ENCODE peak calls at places on chromosome 4, in four cellular contexts. One of them, this sample, is unnamed.

GRCh38 chr4:54092800-54093608 is 7.0 kb upstream of the GSX2 start:
- DNase-seq in HCT116: no peak
- DNase-seq in mammary epithelial cell: no peak
- DNase-seq in H1: no peak
- DNase-seq in this sample: no peak

GRCh38 chr4:139552908-139553307 is 3.1 kb downstream of the SETD7 start:
- DNase-seq in mammary epithelial cell: no peak
- DNase-seq in H1: no peak
- DNase-seq in HCT116: no peak
- DNase-seq in this sample: no peak

GRCh38 chr4:182593413-182593812 is 323.8 kb downstream of the DCTD start:
- DNase-seq in HCT116: no peak
- DNase-seq in mammary epithelial cell: no peak
- DNase-seq in H1: no peak
- DNase-seq in this sample: no peak

GRCh38 chr4:79397951-79398350 is 10.1 kb downstream of the GK2 start:
- DNase-seq in mammary epithelial cell: no peak
- DNase-seq in H1: no peak
- DNase-seq in HCT116: no peak
- DNase-seq in this sample: no peak

GRCh38 chr4:119300072-119300387 is 21.9 kb downstream of the FABP2 start:
- DNase-seq in H1: no peak
- DNase-seq in mammary epithelial cell: no peak
- DNase-seq in HCT116: no peak
- DNase-seq in this sample: no peak

GRCh38 chr4:2313366-2313765 is 51.5 kb upstream of the MXD4 start:
- DNase-seq in mammary epithelial cell: no peak
- DNase-seq in HCT116: no peak
- DNase-seq in H1: no peak
- DNase-seq in this sample: no peak

GRCh38 chr4:31592293-31592692 is 872.1 kb downstream of the PCDH7 start:
- DNase-seq in HCT116: no peak
- DNase-seq in mammary epithelial cell: no peak
- DNase-seq in H1: no peak
- DNase-seq in this sample: no peak

GRCh38 chr4:7652451-7652871 is 217.7 kb upstream of the PSAPL1 start:
- DNase-seq in mammary epithelial cell: no peak
- DNase-seq in H1: no peak
- DNase-seq in HCT116: no peak
- DNase-seq in this sample: no peak

GRCh38 chr4:89158884-89159503 is 47.7 kb downstream of the TIGD2 start:
- DNase-seq in H1: no peak
- DNase-seq in mammary epithelial cell: peak
- DNase-seq in HCT116: peak
- DNase-seq in this sample: peak

GRCh38 chr4:124867551-124867950 is 155.0 kb upstream of the ANKRD50 start:
- DNase-seq in H1: no peak
- DNase-seq in mammary epithelial cell: no peak
- DNase-seq in HCT116: no peak
- DNase-seq in this sample: no peak

GRCh38 chr4:53541577-53542206 is 49.6 kb downstream of the LNX1 start:
- DNase-seq in H1: no peak
- DNase-seq in mammary epithelial cell: peak
- DNase-seq in HCT116: no peak
- DNase-seq in this sample: peak

GRCh38 chr4:127781303-127782024 is 658 bp upstream of the HSPA4L start:
- DNase-seq in H1: no peak
- DNase-seq in mammary epithelial cell: no peak
- DNase-seq in HCT116: no peak
- DNase-seq in this sample: peak

GRCh38 chr4:15656038-15656470 is 897 bp upstream of the FBXL5 start:
- DNase-seq in mammary epithelial cell: no peak
- DNase-seq in H1: peak
- DNase-seq in HCT116: no peak
- DNase-seq in this sample: no peak

GRCh38 chr4:70392057-70392776 is 5.5 kb upstream of the OPRPN start:
- DNase-seq in HCT116: no peak
- DNase-seq in mammary epithelial cell: no peak
- DNase-seq in H1: no peak
- DNase-seq in this sample: no peak

GRCh38 chr4:188821500-188821899 is 682.3 kb downstream of the TRIML1 start:
- DNase-seq in HCT116: no peak
- DNase-seq in H1: no peak
- DNase-seq in mammary epithelial cell: no peak
- DNase-seq in this sample: no peak

GRCh38 chr4:78673258-78673817 is 102.8 kb upstream of the BMP2K start:
- DNase-seq in H1: no peak
- DNase-seq in mammary epithelial cell: no peak
- DNase-seq in HCT116: no peak
- DNase-seq in this sample: no peak

GRCh38 chr4:82432596-82432995 is 2.2 kb downstream of the ENOPH1 start:
- DNase-seq in HCT116: no peak
- DNase-seq in mammary epithelial cell: no peak
- DNase-seq in H1: no peak
- DNase-seq in this sample: no peak

GRCh38 chr4:174580597-174580996 is 58.3 kb upstream of the HPGD start:
- DNase-seq in H1: no peak
- DNase-seq in mammary epithelial cell: no peak
- DNase-seq in HCT116: no peak
- DNase-seq in this sample: no peak

GRCh38 chr4:79134767-79135166 is 191.1 kb downstream of the NAA11 start:
- DNase-seq in HCT116: no peak
- DNase-seq in H1: no peak
- DNase-seq in mammary epithelial cell: no peak
- DNase-seq in this sample: no peak

GRCh38 chr4:108651068-108651794 is 832 bp downstream of the OSTC start:
- DNase-seq in H1: no peak
- DNase-seq in mammary epithelial cell: peak
- DNase-seq in HCT116: no peak
- DNase-seq in this sample: peak

GRCh38 chr4:80459918-80460473 is 124.5 kb downstream of the CFAP299 start:
- DNase-seq in HCT116: no peak
- DNase-seq in mammary epithelial cell: no peak
- DNase-seq in H1: no peak
- DNase-seq in this sample: no peak

GRCh38 chr4:128686032-128686465 is 123.5 kb upstream of the JADE1 start:
- DNase-seq in HCT116: no peak
- DNase-seq in H1: no peak
- DNase-seq in mammary epithelial cell: peak
- DNase-seq in this sample: no peak

GRCh38 chr4:25635501-25635900 is 20.1 kb upstream of the SLC34A2 start:
- DNase-seq in mammary epithelial cell: peak
- DNase-seq in H1: no peak
- DNase-seq in HCT116: peak
- DNase-seq in this sample: no peak

GRCh38 chr4:84852081-84852480 is 114.4 kb downstream of the WDFY3 start:
- DNase-seq in mammary epithelial cell: peak
- DNase-seq in H1: no peak
- DNase-seq in HCT116: peak
- DNase-seq in this sample: no peak

GRCh38 chr4:108204518-108204917 is 35.8 kb upstream of the LEF1 start:
- DNase-seq in mammary epithelial cell: no peak
- DNase-seq in HCT116: no peak
- DNase-seq in H1: no peak
- DNase-seq in this sample: no peak

GRCh38 chr4:173014113-173014558 is 154.5 kb upstream of the GALNT7 start:
- DNase-seq in H1: peak
- DNase-seq in HCT116: no peak
- DNase-seq in mammary epithelial cell: peak
- DNase-seq in this sample: peak
- H3K27ac ChIP-seq in H1: no peak
- H3K27ac ChIP-seq in HCT116: no peak
- H3K27ac ChIP-seq in mammary epithelial cell: no peak
- H3K27ac ChIP-seq in this sample: peak

GRCh38 chr4:44663539-44664263 is 12.3 kb upstream of the YIPF7 start:
- DNase-seq in H1: no peak
- DNase-seq in mammary epithelial cell: no peak
- DNase-seq in HCT116: no peak
- DNase-seq in this sample: no peak

GRCh38 chr4:44660396-44660795 is 9.0 kb upstream of the YIPF7 start:
- DNase-seq in HCT116: no peak
- DNase-seq in H1: no peak
- DNase-seq in mammary epithelial cell: no peak
- DNase-seq in this sample: no peak

GRCh38 chr4:44662623-44663006 is 11.2 kb upstream of the YIPF7 start:
- DNase-seq in mammary epithelial cell: no peak
- DNase-seq in H1: no peak
- DNase-seq in HCT116: no peak
- DNase-seq in this sample: no peak

DNA sequence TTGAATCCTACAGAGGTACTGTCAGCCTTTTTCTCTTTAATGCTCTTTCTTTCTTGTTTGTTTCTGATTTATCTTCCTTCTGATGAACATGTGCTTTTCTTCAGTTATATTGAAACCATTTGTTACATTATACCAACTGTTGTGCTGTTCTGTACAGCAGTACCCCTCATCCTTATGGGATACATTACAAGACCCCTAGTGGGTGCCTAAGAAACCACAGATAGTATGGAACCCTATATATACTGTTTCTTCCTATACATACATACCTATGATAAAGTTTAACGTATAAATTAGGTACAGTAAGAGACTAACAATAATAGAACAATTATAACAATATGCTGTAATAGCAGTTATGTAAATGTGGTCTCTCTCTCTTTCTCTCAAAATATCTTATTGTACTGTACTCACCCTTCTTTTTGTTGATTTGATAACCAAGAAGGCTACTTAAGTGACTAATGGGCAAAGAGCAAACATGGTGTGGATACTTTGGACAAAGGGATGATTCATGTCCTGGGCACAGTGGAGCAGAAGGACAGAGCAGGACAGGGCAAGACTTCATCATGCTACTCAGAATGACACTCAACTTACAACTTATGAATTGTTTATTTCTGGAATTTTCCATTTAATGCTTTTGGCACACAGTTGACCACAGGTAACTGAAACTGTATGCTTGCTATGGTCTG is 10.7 kb upstream of the YIPF7 start:
- DNase-seq in mammary epithelial cell: peak
- DNase-seq in HCT116: no peak
- DNase-seq in H1: no peak
- DNase-seq in this sample: no peak
- TF ChIP-seq CTCF in mammary epithelial cell: no peak
- TF ChIP-seq CTCF in HCT116: no peak
- TF ChIP-seq CTCF in H1: no peak
- TF ChIP-seq CTCF in this sample: no peak

GRCh38 chr4:46993075-46994006 is at the start of gene GABRA4:
- DNase-seq in HCT116: no peak
- DNase-seq in mammary epithelial cell: peak
- DNase-seq in H1: peak
- DNase-seq in this sample: peak
- TF ChIP-seq EZH2 in HCT116: no peak
- TF ChIP-seq EZH2 in mammary epithelial cell: peak
- TF ChIP-seq EZH2 in H1: peak
- TF ChIP-seq EZH2 in this sample: peak

GRCh38 chr4:159698336-159698735 is 595.5 kb downstream of the RAPGEF2 start:
- DNase-seq in HCT116: no peak
- DNase-seq in H1: no peak
- DNase-seq in mammary epithelial cell: no peak
- DNase-seq in this sample: no peak

GRCh38 chr4:159697322-159698283 is 594.7 kb downstream of the RAPGEF2 start:
- DNase-seq in mammary epithelial cell: no peak
- DNase-seq in H1: no peak
- DNase-seq in HCT116: no peak
- DNase-seq in this sample: no peak
- H3K27ac ChIP-seq in mammary epithelial cell: no peak
- H3K27ac ChIP-seq in H1: no peak
- H3K27ac ChIP-seq in HCT116: no peak
- H3K27ac ChIP-seq in this sample: no peak

This sample was measured in A673.